ENCODE peak calls at places on chromosomes 5 and 9, in eight cellular contexts. H, E, T, L, Z, J, K and S are unnamed samples.
A peak's percentile ranks its signal among the peaks of the same experiment; 100 is the strongest.

GRCh38 chr5:15320896-15321295 is 179.1 kb upstream of the FBXL7 start:
- DNase-seq in H (peak; percentile 37), E (no peak), T (no peak), L (no peak), Z (no peak), J (no peak), K (no peak), S (no peak)

GRCh38 chr9:136857166-136857565 is 5.0 kb downstream of the MAMDC4 start:
- DNase-seq in H (no peak), E (no peak), T (no peak), L (peak; percentile 5), Z (peak; percentile 3), J (no peak), K (peak; percentile 75), S (peak; percentile 7)

GRCh38 chr5:32076699-32077695 is 97.1 kb downstream of the GOLPH3 start:
- DNase-seq in H (peak; percentile 45), E (peak; percentile 20), T (peak; percentile 40), L (peak; percentile 66), Z (peak; percentile 71), J (peak; percentile 45), K (no peak), S (peak; percentile 67)

GRCh38 chr5:139873033-139873794 is 77.6 kb downstream of the PSD2 start:
- DNase-seq in H (no peak), E (no peak), T (no peak), L (no peak), Z (no peak), J (no peak), K (no peak), S (no peak)

GRCh38 chr5:52909192-52909591 is 80.0 kb upstream of the ITGA2 start:
- DNase-seq in H (no peak), E (no peak), T (no peak), L (no peak), Z (no peak), J (no peak), K (no peak), S (no peak)

GRCh38 chr5:69093771-69094570 is at the start of gene SLC30A5:
- DNase-seq in H (peak; percentile 96), E (peak; percentile 97), T (peak; percentile 99), L (peak; percentile 100), Z (peak; percentile 99), J (peak; percentile 97), K (peak; percentile 100), S (peak; percentile 100)

GRCh38 chr9:110591526-110591925 is 12.0 kb upstream of the SVEP1 start:
- DNase-seq in H (no peak), E (no peak), T (no peak), L (no peak), Z (no peak), J (no peak), K (no peak), S (no peak)

GRCh38 chr5:142426129-142426641 is 101.4 kb upstream of the SPRY4 start:
- DNase-seq in H (no peak), E (peak; percentile 91), T (no peak), L (no peak), Z (peak; percentile 35), J (peak; percentile 58), K (no peak), S (peak; percentile 77)

GRCh38 chr5:62395210-62395950 is 8.3 kb downstream of the DIMT1 start:
- DNase-seq in H (no peak), E (peak; percentile 2), T (no peak), L (no peak), Z (no peak), J (no peak), K (no peak), S (no peak)

GRCh38 chr9:86977205-86977835 is 30.0 kb upstream of the GAS1 start:
- DNase-seq in H (no peak), E (peak; percentile 20), T (no peak), L (no peak), Z (no peak), J (no peak), K (no peak), S (no peak)

GRCh38 chr5:148342371-148343048 is 7.2 kb downstream of the SPINK9 start:
- DNase-seq in H (no peak), E (no peak), T (no peak), L (no peak), Z (no peak), J (no peak), K (no peak), S (no peak)

GRCh38 chr9:136095495-136096058 is 488 bp upstream of the NACC2 start:
- DNase-seq in H (no peak), E (peak; percentile 28), T (peak; percentile 39), L (peak; percentile 63), Z (no peak), J (peak; percentile 61), K (peak; percentile 89), S (peak; percentile 58)

GRCh38 chr9:112647596-112647995 is 70.3 kb downstream of the INIP start:
- DNase-seq in H (no peak), E (no peak), T (no peak), L (no peak), Z (no peak), J (no peak), K (no peak), S (no peak)

GRCh38 chr9:18268381-18268780 is 205.6 kb upstream of the ADAMTSL1 start:
- DNase-seq in H (no peak), E (peak; percentile 26), T (no peak), L (no peak), Z (no peak), J (peak; percentile 37), K (no peak), S (no peak)

GRCh38 chr9:34710023-34710422 is at the start of gene CCL21:
- DNase-seq in H (no peak), E (no peak), T (no peak), L (no peak), Z (no peak), J (no peak), K (no peak), S (peak; percentile 79)

GRCh38 chr5:112795944-112796678 is 58.4 kb downstream of the APC start:
- DNase-seq in H (no peak), E (no peak), T (no peak), L (no peak), Z (no peak), J (no peak), K (no peak), S (no peak)

GRCh38 chr5:99955962-99956361 is 579.2 kb upstream of the FAM174A start:
- DNase-seq in H (no peak), E (no peak), T (no peak), L (no peak), Z (no peak), J (no peak), K (peak; percentile 63), S (no peak)

GRCh38 chr5:131171276-131171815 is 602 bp downstream of the LYRM7 start:
- DNase-seq in H (no peak), E (no peak), T (no peak), L (peak; percentile 9), Z (peak; percentile 48), J (no peak), K (no peak), S (no peak)

GRCh38 chr9:87065981-87066380 is 118.7 kb upstream of the GAS1 start:
- DNase-seq in H (no peak), E (no peak), T (no peak), L (no peak), Z (no peak), J (no peak), K (no peak), S (no peak)

GRCh38 chr9:77833686-77834429 is 185.7 kb upstream of the GNA14 start:
- DNase-seq in H (no peak), E (no peak), T (no peak), L (no peak), Z (no peak), J (no peak), K (no peak), S (no peak)

GRCh38 chr5:161847896-161848510 is at the start of gene GABRA1:
- DNase-seq in H (peak; percentile 43), E (no peak), T (peak; percentile 38), L (peak; percentile 48), Z (no peak), J (no peak), K (no peak), S (no peak)

GRCh38 chr9:12463641-12464040 is 229.5 kb upstream of the TYRP1 start:
- DNase-seq in H (peak; percentile 78), E (no peak), T (no peak), L (no peak), Z (no peak), J (no peak), K (no peak), S (no peak)

GRCh38 chr5:177600458-177601018 is 606 bp downstream of the B4GALT7 start:
- DNase-seq in H (no peak), E (peak; percentile 30), T (no peak), L (no peak), Z (no peak), J (peak; percentile 29), K (no peak), S (no peak)

GRCh38 chr5:73336366-73336765 is 112.2 kb downstream of the FOXD1 start:
- DNase-seq in H (no peak), E (no peak), T (no peak), L (no peak), Z (no peak), J (no peak), K (no peak), S (no peak)

GRCh38 chr9:114900937-114901802 is 29.2 kb downstream of the TNFSF8 start:
- DNase-seq in H (no peak), E (no peak), T (no peak), L (no peak), Z (no peak), J (peak; percentile 29), K (no peak), S (no peak)

GRCh38 chr5:117255211-117256032 is 680.8 kb upstream of the SEMA6A start:
- DNase-seq in H (no peak), E (no peak), T (no peak), L (no peak), Z (no peak), J (no peak), K (no peak), S (no peak)

GRCh38 chr5:139725073-139725830 is 70.4 kb upstream of the PSD2 start:
- DNase-seq in H (no peak), E (peak; percentile 82), T (no peak), L (peak; percentile 86), Z (no peak), J (peak; percentile 96), K (peak; percentile 83), S (peak; percentile 61)

GRCh38 chr9:96014078-96014477 is 138.6 kb downstream of the ERCC6L2 start:
- DNase-seq in H (no peak), E (no peak), T (no peak), L (no peak), Z (peak; percentile 84), J (no peak), K (peak; percentile 82), S (no peak)

GRCh38 chr9:109297899-109298298 is 23.0 kb downstream of the EPB41L4B start:
- DNase-seq in H (no peak), E (peak; percentile 49), T (no peak), L (no peak), Z (no peak), J (no peak), K (no peak), S (no peak)

GRCh38 chr5:27906911-27907590 is 868.7 kb upstream of the CDH9 start:
- DNase-seq in H (no peak), E (no peak), T (no peak), L (peak; percentile 15), Z (no peak), J (no peak), K (no peak), S (no peak)

GRCh38 chr9:119332522-119332921 is 36.7 kb downstream of the BRINP1 start:
- DNase-seq in H (no peak), E (no peak), T (no peak), L (no peak), Z (no peak), J (no peak), K (no peak), S (peak; percentile 7)

GRCh38 chr9:76761448-76761847 is 2.8 kb upstream of the PCA3 start:
- DNase-seq in H (no peak), E (no peak), T (no peak), L (no peak), Z (no peak), J (peak; percentile 21), K (no peak), S (no peak)